ENCODE peak calls at places on chromosomes 1 and 21, in five cellular contexts. One of them, this sample, is unnamed.

GRCh38 chr1:162878000-162878596 is 17.1 kb upstream of the CCDC190 start:
- DNase-seq in H1: peak; percentile 31
- DNase-seq in ovary: peak; percentile 29
- DNase-seq in suprapubic skin: no peak
- DNase-seq in SK-N-SH: peak; percentile 33
- DNase-seq in this sample: peak; percentile 41

GRCh38 chr1:242477944-242478343 is 46.6 kb downstream of the PLD5 start:
- DNase-seq in suprapubic skin: no peak
- DNase-seq in ovary: no peak
- DNase-seq in SK-N-SH: peak; percentile 73
- DNase-seq in H1: no peak
- DNase-seq in this sample: no peak

GRCh38 chr1:40802078-40803075 is 18.8 kb downstream of the KCNQ4 start:
- DNase-seq in ovary: peak; percentile 93
- DNase-seq in suprapubic skin: peak; percentile 89
- DNase-seq in H1: peak; percentile 80
- DNase-seq in SK-N-SH: peak; percentile 99
- DNase-seq in this sample: peak; percentile 90

GRCh38 chr1:99652881-99653281 is 7.0 kb downstream of the PALMD start:
- DNase-seq in suprapubic skin: no peak
- DNase-seq in H1: no peak
- DNase-seq in SK-N-SH: no peak
- DNase-seq in ovary: no peak
- DNase-seq in this sample: no peak

GRCh38 chr1:209042413-209042812 is 541.1 kb upstream of the CAMK1G start:
- DNase-seq in suprapubic skin: no peak
- DNase-seq in ovary: no peak
- DNase-seq in H1: no peak
- DNase-seq in SK-N-SH: no peak
- DNase-seq in this sample: no peak

GRCh38 chr1:42943166-42943565 is 15.5 kb downstream of the SLC2A1 start:
- DNase-seq in ovary: no peak
- DNase-seq in H1: no peak
- DNase-seq in suprapubic skin: no peak
- DNase-seq in SK-N-SH: no peak
- DNase-seq in this sample: peak; percentile 89

GRCh38 chr1:201711101-201711597 is 117.8 kb upstream of the IPO9 start:
- DNase-seq in suprapubic skin: no peak
- DNase-seq in ovary: no peak
- DNase-seq in H1: no peak
- DNase-seq in SK-N-SH: no peak
- DNase-seq in this sample: no peak

GRCh38 chr1:119720866-119721440 is 9.2 kb downstream of the PHGDH start:
- DNase-seq in H1: no peak
- DNase-seq in SK-N-SH: no peak
- DNase-seq in ovary: no peak
- DNase-seq in suprapubic skin: no peak
- DNase-seq in this sample: no peak

GRCh38 chr1:86998727-86999126 is 84.3 kb downstream of the HS2ST1 start:
- DNase-seq in suprapubic skin: no peak
- DNase-seq in SK-N-SH: no peak
- DNase-seq in ovary: no peak
- DNase-seq in H1: no peak
- DNase-seq in this sample: no peak

GRCh38 chr1:226814751-226815496 is 55.5 kb upstream of the PSEN2 start:
- DNase-seq in SK-N-SH: no peak
- DNase-seq in suprapubic skin: peak; percentile 92
- DNase-seq in H1: no peak
- DNase-seq in ovary: peak; percentile 70
- DNase-seq in this sample: peak; percentile 73

GRCh38 chr21:24369278-24369677 is 1238.0 kb downstream of the MRPL39 start:
- DNase-seq in SK-N-SH: no peak
- DNase-seq in suprapubic skin: no peak
- DNase-seq in H1: no peak
- DNase-seq in ovary: no peak
- DNase-seq in this sample: no peak
- TF ChIP-seq EP300 in SK-N-SH: no peak
- TF ChIP-seq EP300 in suprapubic skin: no peak
- TF ChIP-seq EP300 in H1: no peak
- TF ChIP-seq EP300 in ovary: no peak
- TF ChIP-seq EP300 in this sample: no peak

DNA sequence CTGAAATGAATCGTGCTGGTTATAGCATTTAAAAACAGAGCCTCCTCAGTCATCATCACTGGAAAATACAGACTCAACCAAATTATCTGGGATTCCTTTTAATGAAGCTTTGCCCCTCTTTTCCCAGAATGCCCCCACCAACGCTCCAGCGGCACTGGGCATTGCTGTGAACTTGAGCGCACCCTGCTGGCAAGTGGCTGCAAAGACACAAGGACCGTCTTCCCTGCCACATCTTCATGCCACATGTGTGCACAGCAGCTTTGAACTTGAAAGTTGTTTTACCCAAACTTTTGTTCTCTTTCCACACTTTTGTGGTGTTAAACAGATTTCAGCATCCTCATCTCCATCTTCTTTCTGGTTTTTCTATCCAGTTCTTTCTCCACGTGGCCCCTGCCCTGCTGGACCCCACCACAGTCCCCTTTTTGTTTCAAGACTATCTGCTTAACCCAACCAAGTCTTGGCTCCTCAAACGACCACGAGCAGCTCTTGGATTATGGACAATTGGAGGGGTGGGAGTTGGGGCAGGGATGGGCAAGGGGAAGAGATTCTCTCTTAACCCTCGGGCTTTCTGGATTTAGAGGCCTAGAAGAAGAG is 12.8 kb upstream of the LMX1A start:
- DNase-seq in H1: no peak
- DNase-seq in ovary: peak; percentile 52
- DNase-seq in SK-N-SH: peak; percentile 72
- DNase-seq in suprapubic skin: peak; percentile 66
- DNase-seq in this sample: peak; percentile 57
- H3K27me3 ChIP-seq in H1: peaks cover 1% of the 10 kb centered on the region
- H3K27me3 ChIP-seq in ovary: no peaks in the 10 kb centered on the region
- H3K27me3 ChIP-seq in SK-N-SH: no peaks in the 10 kb centered on the region
- H3K27me3 ChIP-seq in suprapubic skin: peaks cover 5% of the 10 kb centered on the region
- H3K27me3 ChIP-seq in this sample: peaks cover 26% of the 10 kb centered on the region

DNA sequence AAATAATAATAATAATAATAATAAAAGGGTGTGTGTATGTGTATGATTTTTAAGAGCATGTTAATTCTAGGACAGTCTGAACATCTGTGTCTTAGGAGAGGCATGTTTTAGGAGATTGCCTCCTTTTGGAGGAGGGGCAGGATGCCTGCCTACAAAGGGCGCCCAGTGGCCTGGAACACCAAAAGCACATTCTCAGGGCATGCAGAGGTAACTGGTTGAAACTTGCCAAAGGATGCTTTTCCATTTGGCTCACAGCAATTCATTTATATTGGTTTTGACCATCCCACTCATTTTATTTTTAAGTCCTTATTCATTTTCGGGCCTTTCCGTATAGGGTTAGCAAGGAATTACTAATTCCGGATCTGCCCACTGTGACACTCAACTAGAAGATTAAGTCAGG is 21.1 kb upstream of the LAMC2 start:
- DNase-seq in H1: no peak
- DNase-seq in suprapubic skin: no peak
- DNase-seq in ovary: no peak
- DNase-seq in SK-N-SH: no peak
- DNase-seq in this sample: no peak
- TF ChIP-seq CTCF in H1: no peak
- TF ChIP-seq CTCF in suprapubic skin: no peak
- TF ChIP-seq CTCF in ovary: no peak
- TF ChIP-seq CTCF in SK-N-SH: no peak
- TF ChIP-seq CTCF in this sample: no peak

DNA sequence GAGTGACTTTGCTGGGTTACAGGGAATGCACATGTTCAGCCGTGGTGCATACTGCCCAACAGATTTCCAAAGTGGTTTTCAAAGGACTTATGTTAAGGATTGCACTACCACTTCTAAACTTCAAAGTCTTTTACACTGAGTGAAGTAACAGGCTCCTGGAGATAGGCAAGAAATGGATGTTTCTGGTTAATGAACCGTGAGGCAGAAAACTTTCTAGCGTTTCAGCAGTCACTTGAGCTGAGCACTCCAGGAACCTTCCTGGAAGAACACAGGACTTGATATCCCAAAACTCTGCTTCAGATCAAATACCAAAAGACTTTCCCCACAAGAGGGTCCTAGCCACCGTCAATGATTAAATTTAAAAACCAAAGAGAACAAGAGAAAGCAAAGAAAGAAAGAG is 74.3 kb upstream of the ATP1A1 start:
- DNase-seq in suprapubic skin: no peak
- DNase-seq in SK-N-SH: no peak
- DNase-seq in H1: no peak
- DNase-seq in ovary: no peak
- DNase-seq in this sample: no peak
- TF ChIP-seq EP300 in suprapubic skin: no peak
- TF ChIP-seq EP300 in SK-N-SH: no peak
- TF ChIP-seq EP300 in H1: no peak
- TF ChIP-seq EP300 in ovary: no peak
- TF ChIP-seq EP300 in this sample: no peak

DNA sequence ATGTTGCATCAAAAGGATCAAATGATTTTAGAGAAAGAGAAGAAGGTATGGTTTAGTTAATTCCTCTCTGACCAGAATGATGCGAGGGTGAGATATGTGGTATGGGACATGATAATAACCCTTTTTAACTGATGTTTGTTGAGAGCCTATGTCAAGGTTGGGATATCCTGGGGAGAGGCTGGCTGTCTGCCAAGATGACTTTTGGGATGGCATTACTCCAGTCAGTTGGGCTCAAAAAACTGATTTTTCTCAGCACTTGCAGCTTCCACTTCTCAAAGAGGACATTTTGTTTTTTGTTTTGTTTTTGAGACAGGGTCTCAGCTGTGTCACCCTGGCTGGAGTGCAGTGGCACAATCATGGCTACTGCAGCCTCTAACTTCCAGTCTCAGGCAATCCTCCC is 17.7 kb upstream of the STX12 start:
- DNase-seq in SK-N-SH: no peak
- DNase-seq in ovary: peak; percentile 23
- DNase-seq in H1: no peak
- DNase-seq in suprapubic skin: no peak
- DNase-seq in this sample: no peak
- H3K27me3 ChIP-seq in SK-N-SH: no peaks in the 10 kb centered on the region
- H3K27me3 ChIP-seq in ovary: no peaks in the 10 kb centered on the region
- H3K27me3 ChIP-seq in H1: no peaks in the 10 kb centered on the region
- H3K27me3 ChIP-seq in suprapubic skin: no peaks in the 10 kb centered on the region
- H3K27me3 ChIP-seq in this sample: no peaks in the 10 kb centered on the region

GRCh38 chr1:186325239-186325638 is 49.8 kb downstream of the TPR start:
- DNase-seq in ovary: no peak
- DNase-seq in H1: no peak
- DNase-seq in suprapubic skin: no peak
- DNase-seq in SK-N-SH: no peak
- DNase-seq in this sample: no peak
- TF ChIP-seq CTCF in ovary: no peak
- TF ChIP-seq CTCF in H1: peak; percentile 36
- TF ChIP-seq CTCF in suprapubic skin: no peak
- TF ChIP-seq CTCF in SK-N-SH: peak; percentile 62
- TF ChIP-seq CTCF in this sample: peak; percentile 2

DNA sequence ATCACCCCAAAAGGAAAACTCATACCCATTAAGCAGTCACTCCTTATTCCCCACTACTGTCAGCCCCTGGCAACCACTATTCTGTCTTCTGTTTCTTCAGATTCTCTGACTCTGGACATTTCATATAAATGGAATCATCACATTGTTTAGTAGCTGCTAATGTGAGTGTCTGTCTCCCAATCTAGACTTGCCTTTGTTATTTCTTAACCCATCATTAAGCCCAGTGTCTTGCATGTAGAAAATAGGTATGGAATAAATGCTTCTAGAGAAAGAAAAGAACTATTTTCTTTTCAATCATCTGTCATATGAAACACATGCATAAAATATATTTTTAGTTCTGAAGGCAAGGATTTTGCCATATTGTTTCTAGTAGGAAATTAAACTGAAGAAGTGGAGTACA is 610.0 kb downstream of the PLPP3 start:
- DNase-seq in SK-N-SH: no peak
- DNase-seq in H1: no peak
- DNase-seq in ovary: no peak
- DNase-seq in suprapubic skin: no peak
- DNase-seq in this sample: no peak
- TF ChIP-seq EP300 in SK-N-SH: no peak
- TF ChIP-seq EP300 in H1: no peak
- TF ChIP-seq EP300 in ovary: no peak
- TF ChIP-seq EP300 in suprapubic skin: no peak
- TF ChIP-seq EP300 in this sample: no peak

GRCh38 chr1:234315588-234315987 is 57.7 kb upstream of the COA6 start:
- DNase-seq in H1: no peak
- DNase-seq in ovary: no peak
- DNase-seq in suprapubic skin: no peak
- DNase-seq in SK-N-SH: no peak
- DNase-seq in this sample: no peak

GRCh38 chr1:234310460-234310817 is 62.8 kb upstream of the COA6 start:
- DNase-seq in ovary: no peak
- DNase-seq in H1: no peak
- DNase-seq in SK-N-SH: no peak
- DNase-seq in suprapubic skin: no peak
- DNase-seq in this sample: no peak

GRCh38 chr1:234311414-234311813 is 61.8 kb upstream of the COA6 start:
- DNase-seq in ovary: no peak
- DNase-seq in suprapubic skin: no peak
- DNase-seq in SK-N-SH: no peak
- DNase-seq in H1: no peak
- DNase-seq in this sample: no peak

GRCh38 chr1:234315091-234315541 is 58.1 kb upstream of the COA6 start:
- DNase-seq in SK-N-SH: no peak
- DNase-seq in suprapubic skin: no peak
- DNase-seq in ovary: no peak
- DNase-seq in H1: no peak
- DNase-seq in this sample: no peak

DNA sequence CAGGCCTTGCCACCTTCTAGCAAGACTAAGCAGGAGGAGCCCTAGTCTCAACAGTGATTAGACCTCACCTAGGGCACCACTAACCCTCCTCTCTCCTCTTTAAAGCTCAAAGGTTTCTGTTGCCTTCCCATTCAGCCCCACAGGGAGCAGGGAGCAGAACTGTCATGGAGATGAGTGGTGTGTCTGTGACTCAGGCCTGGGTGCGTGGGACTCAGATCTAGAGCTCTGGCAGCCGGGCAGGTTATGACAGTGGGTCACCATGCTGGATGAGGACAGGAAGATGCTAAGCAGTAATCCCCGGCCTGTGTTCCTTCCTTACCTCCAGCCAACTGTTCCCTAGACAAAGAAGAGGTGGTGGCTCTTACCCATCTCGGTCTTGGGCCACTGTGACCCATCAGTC is 60.1 kb upstream of the COA6 start:
- DNase-seq in SK-N-SH: no peak
- DNase-seq in suprapubic skin: no peak
- DNase-seq in ovary: no peak
- DNase-seq in H1: no peak
- DNase-seq in this sample: no peak
- H3K27me3 ChIP-seq in SK-N-SH: no peaks in the 10 kb centered on the region
- H3K27me3 ChIP-seq in suprapubic skin: no peaks in the 10 kb centered on the region
- H3K27me3 ChIP-seq in ovary: no peaks in the 10 kb centered on the region
- H3K27me3 ChIP-seq in H1: no peaks in the 10 kb centered on the region
- H3K27me3 ChIP-seq in this sample: peaks cover 1% of the 10 kb centered on the region

GRCh38 chr21:39137248-39138186 is 45.7 kb downstream of the PSMG1 start:
- DNase-seq in H1: no peak
- DNase-seq in suprapubic skin: no peak
- DNase-seq in ovary: peak; percentile 42
- DNase-seq in SK-N-SH: peak; percentile 56
- DNase-seq in this sample: no peak
- TF ChIP-seq CTCF in H1: peak; percentile 35
- TF ChIP-seq CTCF in suprapubic skin: no peak
- TF ChIP-seq CTCF in ovary: no peak
- TF ChIP-seq CTCF in SK-N-SH: no peak
- TF ChIP-seq CTCF in this sample: no peak

This sample was measured in transverse colon.